ENCODE peak calls at places on chromosomes 16 and 17, in ten cellular contexts. F is stimulated activated CD8-positive, alpha-beta memory T cell treated with anti-CD3 and anti-CD28 coated beads, Interleukin-4, amount 100 ng/mL, for 1 hour; O is HCT116; G is activated CD8-positive, alpha-beta memory T cell treated with anti-CD3 and anti-CD28 coated beads for 4 hours; X is T-helper 1 cell; Z is GM04503; C is stomach; N is cardiac fibroblast; J is Daoy; K is activated naive CD4-positive, alpha-beta T cell treated with anti-CD3 and anti-CD28 coated beads, Interleukin-2, amount 10 ng/mL, durations not matched to agents 7 days and 5 days. Y is an unnamed sample.

GRCh38 chr17:17719199-17719940 is 38.1 kb downstream of the RAI1 start:
- DNase-seq in C (no peak), O (no peak), F (no peak), G (no peak), K (no peak), J (no peak), X (no peak), N (no peak), Z (no peak), Y (no peak)

GRCh38 chr16:83615553-83615952 is 192.2 kb upstream of the HSBP1 start:
- DNase-seq in C (no peak), O (no peak), K (no peak), X (no peak), G (no peak), Z (peak), F (no peak), N (peak), J (peak), Y (peak)

GRCh38 chr16:57801856-57802634 is at the start of gene KIFC3:
- DNase-seq in K (peak), X (peak), F (peak), J (peak), Z (no peak), N (peak), G (peak), O (no peak), C (peak), Y (peak)

GRCh38 chr17:41777579-41778188 is 8.8 kb downstream of the JUP start:
- DNase-seq in Z (peak), O (no peak), C (peak), X (no peak), J (peak), F (no peak), K (no peak), G (no peak), N (peak), Y (peak)

GRCh38 chr17:66690166-66690565 is 144.8 kb upstream of the CACNG5 start:
- DNase-seq in Z (no peak), J (no peak), F (no peak), C (no peak), N (no peak), O (no peak), X (no peak), G (no peak), K (no peak), Y (no peak)

GRCh38 chr17:78800132-78800931 is 18.3 kb upstream of the CYTH1 start:
- DNase-seq in C (no peak), G (no peak), J (no peak), K (no peak), F (no peak), Z (no peak), X (no peak), N (no peak), O (no peak), Y (no peak)

GRCh38 chr16:30892670-30893069 is 1.2 kb downstream of the BCL7C start:
- DNase-seq in X (no peak), Z (no peak), C (no peak), K (no peak), O (no peak), N (no peak), F (no peak), J (no peak), G (no peak), Y (no peak)

GRCh38 chr16:72285324-72285723 is 113.4 kb upstream of the PMFBP1 start:
- DNase-seq in K (no peak), C (no peak), N (no peak), Z (no peak), J (no peak), G (no peak), O (no peak), X (no peak), F (no peak), Y (no peak)

GRCh38 chr17:58520843-58521430 is 6.5 kb upstream of the MTMR4 start:
- DNase-seq in N (peak), C (no peak), Z (no peak), K (peak), X (no peak), J (no peak), O (no peak), G (no peak), F (no peak), Y (peak)

GRCh38 chr16:8788578-8789172 is 8.8 kb downstream of the TMEM186 start:
- DNase-seq in O (no peak), F (no peak), Z (no peak), K (no peak), N (no peak), X (no peak), J (no peak), G (no peak), C (no peak), Y (no peak)

GRCh38 chr16:81635336-81635947 is 143.6 kb upstream of the PLCG2 start:
- DNase-seq in K (no peak), X (no peak), C (no peak), O (no peak), G (no peak), Z (no peak), F (no peak), N (no peak), J (no peak), Y (no peak)

GRCh38 chr17:35312790-35313711 is 60.4 kb downstream of the SLFN11 start:
- DNase-seq in X (peak), C (peak), Z (no peak), O (peak), N (peak), F (peak), J (peak), K (peak), G (peak), Y (peak)

GRCh38 chr17:58153046-58153445 is 4.9 kb downstream of the OR4D1 start:
- DNase-seq in G (peak), F (no peak), C (no peak), X (peak), J (no peak), Z (no peak), N (no peak), O (no peak), K (peak), Y (peak)

GRCh38 chr17:10513284-10514067 is 4.9 kb downstream of the MYH1 start:
- DNase-seq in F (no peak), G (no peak), X (no peak), O (no peak), K (no peak), C (no peak), N (peak), J (peak), Z (peak), Y (no peak)

GRCh38 chr17:58184986-58185761 is 7.4 kb upstream of the EPX start:
- DNase-seq in N (no peak), O (no peak), J (no peak), X (no peak), K (no peak), Z (no peak), F (no peak), C (no peak), G (no peak), Y (no peak)

GRCh38 chr17:29982991-29983390 is 41.6 kb downstream of the EFCAB5 start:
- DNase-seq in F (no peak), J (no peak), G (no peak), C (no peak), N (no peak), O (no peak), Z (no peak), K (no peak), X (no peak), Y (no peak)

GRCh38 chr17:44198721-44199552 is 747 bp downstream of the ATXN7L3 start:
- DNase-seq in F (no peak), C (peak), X (peak), G (no peak), J (peak), K (peak), Z (no peak), N (peak), O (no peak), Y (peak)

GRCh38 chr17:57985675-57985974 is 2.4 kb downstream of the VEZF1 start:
- DNase-seq in G (no peak), Z (peak), K (no peak), O (no peak), C (no peak), F (no peak), J (peak), N (peak), X (no peak), Y (peak)

GRCh38 chr16:31072540-31073072 is 1.4 kb downstream of the ZNF668 start:
- DNase-seq in K (peak), Z (no peak), C (no peak), F (no peak), N (peak), O (no peak), X (peak), J (peak), G (no peak), Y (peak)

GRCh38 chr17:59893617-59894100 is 738 bp downstream of the RPS6KB1 start:
- DNase-seq in G (no peak), K (no peak), J (peak), F (no peak), Z (no peak), N (peak), C (no peak), X (peak), O (no peak), Y (peak)

GRCh38 chr16:3971706-3972105 is 91.2 kb upstream of the CREBBP start:
- DNase-seq in N (no peak), F (no peak), X (no peak), C (no peak), G (no peak), Z (no peak), K (no peak), J (no peak), O (no peak), Y (no peak)

Y was measured in dermis blood vessel endothelial cell.